ENCODE peak calls at places on chromosomes 1 and 21, in seven cellular contexts. L is colonic mucosa; K is psoas muscle; J is iPS-NIHi11; A is naive thymus-derived CD8-positive, alpha-beta T cell; S is T-helper 2 cell; Y is activated T-helper 1 cell treated with Interleukin-2 at 50 U/mL for 16 hours. O is an unnamed sample.
A peak's percentile ranks its signal among the peaks of the same experiment; 100 is the strongest.

GRCh38 chr1:226708342-226708780 is 30.7 kb downstream of the ITPKB start:
- DNase-seq in Y (no peak), L (no peak), J (no peak), S (no peak), A (no peak), K (no peak), O (no peak)

GRCh38 chr1:177567393-177567792 is 396.6 kb downstream of the BRINP2 start:
- DNase-seq in L (no peak), J (peak; percentile 15), S (no peak), Y (no peak), A (no peak), K (no peak), O (no peak)

GRCh38 chr1:109923131-109923945 is 12.7 kb downstream of the CSF1 start:
- DNase-seq in J (peak; percentile 80), Y (no peak), S (no peak), K (no peak), L (peak; percentile 32), A (no peak), O (no peak)

GRCh38 chr1:25875856-25876692 is 566 bp upstream of the PAQR7 start:
- DNase-seq in L (no peak), J (peak; percentile 71), Y (no peak), K (no peak), S (no peak), A (no peak), O (no peak)

GRCh38 chr1:85342177-85342576 is 65.7 kb upstream of the BCL10 start:
- DNase-seq in J (no peak), A (no peak), L (no peak), K (no peak), Y (no peak), S (no peak), O (no peak)

GRCh38 chr1:150976401-150976821 is 1.8 kb upstream of the CERS2 start:
- DNase-seq in L (no peak), A (no peak), S (no peak), J (peak; percentile 47), Y (no peak), K (no peak), O (no peak)

GRCh38 chr1:116735246-116735645 is 19.0 kb upstream of the CD2 start:
- DNase-seq in A (no peak), K (no peak), J (no peak), Y (no peak), S (no peak), L (no peak), O (no peak)

GRCh38 chr21:44736291-44737004 is 25.1 kb upstream of the TSPEAR start:
- DNase-seq in L (no peak), Y (no peak), J (no peak), S (no peak), A (no peak), K (no peak), O (no peak)

GRCh38 chr1:152398812-152399698 is 15.0 kb downstream of the CRNN start:
- DNase-seq in A (no peak), J (peak; percentile 11), S (no peak), K (no peak), L (no peak), Y (no peak), O (no peak)

GRCh38 chr1:2301607-2302291 is 73.6 kb downstream of the SKI start:
- DNase-seq in L (no peak), J (no peak), K (no peak), S (no peak), A (peak; percentile 57), Y (no peak), O (no peak)

GRCh38 chr21:17699524-17700189 is 87.0 kb upstream of the BTG3 start:
- DNase-seq in S (no peak), A (no peak), K (no peak), J (no peak), L (no peak), Y (no peak), O (no peak)

GRCh38 chr1:20343149-20343936 is 52.7 kb downstream of the VWA5B1 start:
- DNase-seq in S (peak; percentile 6), Y (peak; percentile 10), J (peak; percentile 94), A (peak; percentile 7), L (peak; percentile 72), K (no peak), O (no peak)

O was measured in activated effector memory CD4-positive, alpha-beta T cell treated with Interleukin-2 at 50 U/mL for 16 hours.